ENCODE peak calls at places on chromosomes 2 and 18, in four cellular contexts. L, U, I and H are unnamed samples.

GRCh38 chr2:45554764-45555163 is 56.3 kb downstream of the SRBD1 start:
- DNase-seq in L (peak; percentile 20), U (no peak), I (peak; percentile 3), H (no peak)

GRCh38 chr2:56713161-56713676 is 529.4 kb downstream of the CCDC85A start:
- DNase-seq in L (peak; percentile 43), U (no peak), I (no peak), H (no peak)

GRCh38 chr2:205115516-205115915 is 566.8 kb upstream of the NRP2 start:
- DNase-seq in L (no peak), U (no peak), I (no peak), H (no peak)

GRCh38 chr18:79775441-79776221 is 22.1 kb upstream of the KCNG2 start:
- DNase-seq in L (no peak), U (no peak), I (no peak), H (no peak)

GRCh38 chr18:45155526-45155925 is 459.8 kb upstream of the SLC14A2 start:
- DNase-seq in L (peak; percentile 36), U (no peak), I (no peak), H (no peak)

GRCh38 chr2:149258531-149258930 is 71.9 kb upstream of the LYPD6 start:
- DNase-seq in L (no peak), U (no peak), I (no peak), H (no peak)

GRCh38 chr2:7703523-7704144 is 786.4 kb downstream of the RNF144A start:
- DNase-seq in L (no peak), U (no peak), I (no peak), H (no peak)

GRCh38 chr2:170073288-170073687 is 104.7 kb upstream of the MYO3B start:
- DNase-seq in L (peak; percentile 87), U (no peak), I (no peak), H (no peak)

GRCh38 chr18:48455555-48456478 is 46.6 kb upstream of the ZBTB7C start:
- DNase-seq in L (peak; percentile 96), U (no peak), I (peak; percentile 55), H (peak; percentile 26)

GRCh38 chr2:172106128-172106961 is 3.6 kb upstream of the DLX2 start:
- DNase-seq in L (peak; percentile 68), U (peak; percentile 24), I (no peak), H (no peak)

GRCh38 chr18:11071300-11071699 is 78.1 kb downstream of the PIEZO2 start:
- DNase-seq in L (no peak), U (no peak), I (no peak), H (no peak)

GRCh38 chr2:2877427-2877826 is 500.2 kb downstream of the EIPR1 start:
- DNase-seq in L (peak; percentile 18), U (no peak), I (no peak), H (no peak)

GRCh38 chr18:28086530-28087172 is 90.3 kb downstream of the CDH2 start:
- DNase-seq in L (peak; percentile 87), U (no peak), I (no peak), H (no peak)

GRCh38 chr2:228590681-228591080 is 409.2 kb upstream of the SPHKAP start:
- DNase-seq in L (no peak), U (no peak), I (no peak), H (no peak)